ENCODE peak calls at places on chromosomes 13 and 19, in nine cellular contexts. C, J, I, Y, H, G, D, S and O are unnamed samples. For H3K4me1, the result is how much of the 10 kb centered on the place peaks cover.

GRCh38 chr19:31470229-31470939 is 121.1 kb upstream of the TSHZ3 start:
- DNase-seq in C (no peak), Y (no peak), I (no peak), J (no peak), D (no peak), G (no peak), H (no peak), S (no peak), O (no peak)

GRCh38 chr19:39997595-39998216 is 846 bp downstream of the ZNF546 start:
- DNase-seq in I (no peak), J (no peak), D (no peak), H (no peak), Y (no peak), G (no peak), C (no peak), S (peak), O (no peak)

GRCh38 chr13:113121928-113122420 is 625 bp upstream of the F10 start:
- DNase-seq in Y (no peak), I (no peak), G (no peak), C (no peak), S (no peak), J (no peak), D (no peak), H (no peak), O (no peak)

GRCh38 chr19:54253331-54254194 is 3.5 kb downstream of the LILRB5 start:
- DNase-seq in H (no peak), I (no peak), G (no peak), J (no peak), D (no peak), Y (no peak), C (no peak), S (no peak), O (no peak)

GRCh38 chr19:3381701-3382372 is 15.5 kb downstream of the NFIC start:
- DNase-seq in C (no peak), H (no peak), I (no peak), G (no peak), Y (no peak), J (no peak), D (no peak), S (no peak), O (no peak)

GRCh38 chr19:42376177-42376555 is 13.9 kb downstream of the CNFN start:
- DNase-seq in S (no peak), J (no peak), C (no peak), H (no peak), D (no peak), I (no peak), G (no peak), Y (no peak), O (no peak)

GRCh38 chr19:38028913-38029565 is 122.0 kb downstream of the SIPA1L3 start:
- DNase-seq in H (no peak), C (no peak), G (no peak), I (no peak), D (no peak), Y (no peak), J (no peak), S (no peak), O (no peak)

GRCh38 chr13:35855531-35856019 is 275.6 kb downstream of the DCLK1 start:
- DNase-seq in H (no peak), D (no peak), Y (no peak), S (peak), J (no peak), G (peak), C (no peak), I (peak), O (peak)

GRCh38 chr19:4057913-4058695 is 8.6 kb downstream of the ZBTB7A start:
- DNase-seq in C (peak), Y (peak), I (peak), D (peak), G (no peak), H (peak), S (peak), J (peak), O (no peak)

GRCh38 chr19:51070334-51070886 is 5.5 kb upstream of the KLK13 start:
- DNase-seq in H (no peak), D (no peak), G (no peak), C (no peak), J (no peak), Y (no peak), S (no peak), I (no peak), O (no peak)

GRCh38 chr19:15249912-15250634 is 17.8 kb upstream of the EPHX3 start:
- DNase-seq in H (no peak), Y (peak), S (peak), C (peak), J (no peak), G (no peak), I (peak), D (peak), O (peak)
- H3K4me1 ChIP-seq in H (under half), Y (half or more), S (half or more), C (under half), J (half or more), G (under half), I (half or more), D (under half), O (under half)

DNA sequence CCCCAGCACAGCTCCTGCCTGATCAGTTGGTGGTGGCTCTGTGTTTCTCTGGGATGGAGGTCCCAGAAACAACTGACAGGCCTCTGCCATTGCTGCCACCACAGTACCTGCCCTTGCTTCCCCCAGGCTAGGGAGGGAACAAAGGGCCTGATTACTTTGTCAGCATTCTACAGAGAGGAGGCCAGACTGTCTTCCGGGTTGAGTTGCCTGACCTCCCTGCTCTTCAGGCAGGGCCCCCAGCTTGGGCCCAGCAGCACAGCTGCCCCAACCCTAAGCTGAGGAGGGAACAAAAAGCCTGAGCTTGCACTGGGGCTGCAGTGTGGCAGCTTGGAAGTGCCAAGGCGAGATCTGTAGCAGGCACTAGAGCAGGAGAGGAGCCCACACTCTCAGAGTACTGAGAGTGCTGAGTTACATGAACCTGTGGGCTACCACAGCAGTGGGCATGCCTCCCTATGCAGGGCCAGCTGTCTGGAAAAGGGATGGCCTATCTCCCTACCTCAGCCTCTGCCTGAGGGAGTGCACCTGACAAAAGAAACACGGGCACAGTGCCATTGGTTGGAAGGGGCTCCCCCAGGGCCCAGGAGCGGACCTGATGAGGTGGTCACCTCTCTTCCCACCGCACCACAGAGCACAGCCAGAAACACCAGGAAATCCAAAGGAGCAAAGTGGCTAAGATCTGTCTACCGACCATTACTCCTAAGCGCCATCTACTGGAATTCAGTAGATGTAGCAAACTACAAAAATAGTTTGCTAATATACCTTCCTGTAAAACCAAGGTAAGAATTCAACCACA is 24.4 kb downstream of the SLC25A15 start:
- DNase-seq in Y (no peak), S (peak), H (no peak), D (no peak), G (no peak), C (no peak), J (no peak), I (peak), O (no peak)
- TF ChIP-seq CTCF in Y (no peak), S (peak), H (peak), D (peak), G (no peak), C (peak), J (no peak), I (no peak), O (peak)

GRCh38 chr13:32316030-32316344 is 679 bp downstream of the BRCA2 start:
- DNase-seq in J (no peak), Y (no peak), D (no peak), I (no peak), S (no peak), G (no peak), H (no peak), C (no peak), O (no peak)
- H3K27ac ChIP-seq in J (peak), Y (peak), D (peak), I (peak), S (peak), G (peak), H (peak), C (peak), O (peak)

GRCh38 chr19:12786149-12786870 is 5.0 kb upstream of the JUNB start:
- DNase-seq in D (peak), G (no peak), S (no peak), H (peak), C (peak), I (peak), J (no peak), Y (no peak), O (peak)

GRCh38 chr19:12788682-12789097 is 2.6 kb upstream of the JUNB start:
- DNase-seq in D (peak), G (no peak), S (no peak), C (peak), H (peak), J (no peak), I (peak), Y (peak), O (peak)

GRCh38 chr19:12786950-12787349 is 4.3 kb upstream of the JUNB start:
- DNase-seq in Y (no peak), D (no peak), J (no peak), I (no peak), H (no peak), C (no peak), G (no peak), S (no peak), O (no peak)

GRCh38 chr19:12788025-12788681 is 3.1 kb upstream of the JUNB start:
- DNase-seq in J (no peak), G (no peak), D (no peak), H (no peak), Y (no peak), C (no peak), I (no peak), S (no peak), O (no peak)

DNA sequence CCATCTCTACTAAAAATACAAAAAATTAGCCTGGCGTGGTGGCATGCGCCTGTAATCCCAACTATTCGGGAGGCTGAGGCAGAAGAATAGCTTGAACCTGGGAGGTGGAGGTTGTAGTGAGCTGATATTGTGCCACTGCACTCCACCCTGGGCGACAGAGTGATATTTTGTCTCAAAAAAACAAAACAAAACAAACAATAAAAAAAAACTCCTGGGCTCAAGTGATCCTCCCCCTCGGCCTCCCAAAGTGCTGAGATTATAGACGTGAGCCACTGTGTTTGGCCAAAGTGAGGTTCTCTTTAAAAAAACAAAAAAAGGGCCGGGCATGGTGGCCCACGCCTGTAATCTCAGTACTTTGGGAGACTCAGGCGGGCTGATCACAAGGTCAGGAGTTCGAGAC is 3.8 kb upstream of the JUNB start:
- DNase-seq in J (no peak), H (no peak), G (no peak), C (no peak), D (no peak), I (no peak), Y (no peak), S (no peak), O (no peak)
- H3K4me1 ChIP-seq in J (half or more), H (under half), G (under half), C (under half), D (under half), I (half or more), Y (under half), S (under half), O (under half)

GRCh38 chr13:43787998-43788397 is 1.2 kb upstream of the ENOX1 start:
- DNase-seq in I (peak), S (peak), G (no peak), C (no peak), Y (peak), H (no peak), J (no peak), D (no peak), O (no peak)
- TF ChIP-seq CTCF in I (peak), S (peak), G (no peak), C (no peak), Y (peak), H (no peak), J (peak), D (peak), O (peak)

GRCh38 chr19:12701596-12702282 is 5.3 kb upstream of the FBXW9 start:
- DNase-seq in I (no peak), J (no peak), D (no peak), Y (no peak), H (no peak), G (no peak), C (no peak), S (no peak), O (no peak)
- H3K27ac ChIP-seq in I (no peak), J (no peak), D (no peak), Y (no peak), H (no peak), G (no peak), C (no peak), S (no peak), O (no peak)

GRCh38 chr19:5977222-5977784 is 637 bp downstream of the RANBP3 start:
- DNase-seq in H (no peak), C (no peak), G (no peak), I (no peak), Y (no peak), S (no peak), J (no peak), D (no peak), O (no peak)
- H3K4me1 ChIP-seq in H (under half), C (under half), G (under half), I (under half), Y (under half), S (under half), J (under half), D (under half), O (under half)

GRCh38 chr19:34661357-34661756 is 15.6 kb downstream of the SCGB2B2 start:
- DNase-seq in S (no peak), C (no peak), D (no peak), G (no peak), J (no peak), I (no peak), Y (no peak), H (no peak), O (no peak)

GRCh38 chr19:34666200-34666957 is 10.6 kb downstream of the SCGB2B2 start:
- DNase-seq in C (no peak), J (no peak), I (no peak), S (no peak), G (no peak), H (no peak), D (no peak), Y (no peak), O (no peak)

GRCh38 chr19:34664168-34664567 is 12.8 kb downstream of the SCGB2B2 start:
- DNase-seq in H (no peak), S (no peak), D (no peak), G (no peak), I (no peak), J (no peak), C (no peak), Y (no peak), O (no peak)

GRCh38 chr19:34664870-34665269 is 12.1 kb downstream of the SCGB2B2 start:
- DNase-seq in H (no peak), G (no peak), C (no peak), I (no peak), J (no peak), D (no peak), Y (no peak), S (no peak), O (no peak)

DNA sequence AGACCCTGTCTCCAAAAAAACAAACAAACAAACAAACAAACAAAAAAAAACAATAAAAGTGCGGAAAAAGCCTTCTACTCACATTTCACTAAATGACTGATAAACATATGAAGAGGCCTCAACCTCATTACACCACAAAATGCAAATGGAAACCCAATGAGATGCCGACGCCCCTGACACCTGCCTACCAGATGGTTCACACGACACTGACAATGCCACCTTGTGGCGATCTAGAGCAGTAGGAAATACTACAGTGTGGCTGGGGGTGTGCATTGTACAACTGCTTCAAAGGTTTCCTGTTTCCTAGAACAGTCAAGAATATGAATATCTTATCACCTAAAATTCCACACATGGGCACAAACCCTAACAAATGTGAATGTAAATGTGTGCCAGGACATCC is 14.0 kb downstream of the SCGB2B2 start:
- DNase-seq in G (peak), I (peak), J (no peak), S (no peak), D (no peak), Y (no peak), H (no peak), C (no peak), O (no peak)
- TF ChIP-seq CTCF in G (peak), I (peak), J (no peak), S (peak), D (peak), Y (no peak), H (peak), C (no peak), O (peak)

GRCh38 chr19:57954996-57955395 is 7.5 kb upstream of the ZNF256 start:
- DNase-seq in G (no peak), Y (no peak), D (no peak), J (no peak), I (no peak), H (no peak), C (no peak), S (no peak), O (no peak)
- H3K27ac ChIP-seq in G (no peak), Y (no peak), D (no peak), J (no peak), I (no peak), H (no peak), C (no peak), S (no peak), O (no peak)